ENCODE peak calls at places on chromosomes 1 and 21, in eight cellular contexts. U is fibroblast of pulmonary artery; G is cardiac fibroblast; K is CD4-positive, CD25-positive, alpha-beta regulatory T cell; S is uterus; I is SJSA1; O is HFF-Myc; M is left ventricle myocardium inferior. Q is an unnamed sample.

GRCh38 chr1:246117066-246117791 is 389.9 kb downstream of the SMYD3 start:
- DNase-seq in U (peak; percentile 72), G (peak; percentile 64), K (peak; percentile 56), S (no peak), I (peak; percentile 47), O (peak; percentile 31), M (no peak), Q (peak; percentile 77)

GRCh38 chr1:248810727-248811513 is 14.8 kb downstream of the SH3BP5L start:
- DNase-seq in U (peak; percentile 39), G (peak; percentile 58), K (no peak), S (no peak), I (no peak), O (no peak), M (peak; percentile 58), Q (no peak)

GRCh38 chr1:21490774-21491482 is 18.3 kb upstream of the ALPL start:
- DNase-seq in U (peak; percentile 70), G (peak; percentile 85), K (no peak), S (no peak), I (peak; percentile 64), O (peak; percentile 37), M (no peak), Q (no peak)

GRCh38 chr1:212566522-212567479 is 41.8 kb upstream of the ATF3 start:
- DNase-seq in U (peak; percentile 57), G (peak; percentile 63), K (peak; percentile 21), S (no peak), I (peak; percentile 74), O (peak; percentile 27), M (no peak), Q (peak; percentile 49)

GRCh38 chr1:152582647-152583046 is 2.3 kb upstream of the LCE3D start:
- DNase-seq in U (no peak), G (no peak), K (no peak), S (no peak), I (no peak), O (no peak), M (no peak), Q (no peak)

GRCh38 chr21:34020005-34020847 is 53.2 kb upstream of the MRPS6 start:
- DNase-seq in U (no peak), G (no peak), K (no peak), S (no peak), I (no peak), O (no peak), M (no peak), Q (no peak)

GRCh38 chr1:24986372-24986979 is 56.4 kb upstream of the RUNX3 start:
- DNase-seq in U (no peak), G (no peak), K (no peak), S (no peak), I (no peak), O (no peak), M (no peak), Q (no peak)

GRCh38 chr1:7313081-7313546 is 458.0 kb upstream of the VAMP3 start:
- DNase-seq in U (no peak), G (no peak), K (no peak), S (no peak), I (peak; percentile 26), O (no peak), M (no peak), Q (no peak)

GRCh38 chr1:224205438-224205840 is 22.4 kb downstream of the DEGS1 start:
- DNase-seq in U (peak; percentile 75), G (peak; percentile 83), K (no peak), S (no peak), I (peak; percentile 76), O (no peak), M (no peak), Q (no peak)

GRCh38 chr1:235327559-235328270 is at the start of gene ARID4B:
- DNase-seq in U (no peak), G (no peak), K (no peak), S (peak; percentile 82), I (peak; percentile 89), O (no peak), M (peak; percentile 78), Q (no peak)

GRCh38 chr1:235324296-235324695 is 3.7 kb downstream of the ARID4B start:
- DNase-seq in U (no peak), G (no peak), K (no peak), S (no peak), I (no peak), O (no peak), M (no peak), Q (no peak)

GRCh38 chr1:235326719-235327558 is 1.0 kb downstream of the ARID4B start:
- DNase-seq in U (peak; percentile 19), G (peak; percentile 36), K (peak; percentile 70), S (peak; percentile 21), I (peak; percentile 47), O (no peak), M (peak; percentile 34), Q (peak; percentile 57)

GRCh38 chr1:235325139-235325538 is 2.8 kb downstream of the ARID4B start:
- DNase-seq in U (no peak), G (no peak), K (no peak), S (no peak), I (no peak), O (no peak), M (no peak), Q (no peak)

GRCh38 chr1:235325854-235326253 is 2.1 kb downstream of the ARID4B start:
- DNase-seq in U (no peak), G (no peak), K (no peak), S (no peak), I (no peak), O (no peak), M (no peak), Q (no peak)
- H3K4me3 ChIP-seq in U (peak overlapping the region; percentile 94), G (peak overlapping the region; percentile 85), K (peak overlapping the region; percentile 97), S (peak overlapping the region; percentile 86), I (no peak overlapping the region), O (peak overlapping the region; percentile 97), M (peak overlapping the region; percentile 96), Q (peak overlapping the region; percentile 66)

GRCh38 chr1:179978199-179979079 is 23.8 kb downstream of the CEP350 start:
- DNase-seq in U (no peak), G (no peak), K (no peak), S (no peak), I (no peak), O (no peak), M (no peak), Q (no peak)
- H3K4me3 ChIP-seq in U (no peak overlapping the region), G (no peak overlapping the region), K (no peak overlapping the region), S (no peak overlapping the region), I (no peak overlapping the region), O (no peak overlapping the region), M (peak overlapping the region; percentile 9), Q (no peak overlapping the region)

DNA sequence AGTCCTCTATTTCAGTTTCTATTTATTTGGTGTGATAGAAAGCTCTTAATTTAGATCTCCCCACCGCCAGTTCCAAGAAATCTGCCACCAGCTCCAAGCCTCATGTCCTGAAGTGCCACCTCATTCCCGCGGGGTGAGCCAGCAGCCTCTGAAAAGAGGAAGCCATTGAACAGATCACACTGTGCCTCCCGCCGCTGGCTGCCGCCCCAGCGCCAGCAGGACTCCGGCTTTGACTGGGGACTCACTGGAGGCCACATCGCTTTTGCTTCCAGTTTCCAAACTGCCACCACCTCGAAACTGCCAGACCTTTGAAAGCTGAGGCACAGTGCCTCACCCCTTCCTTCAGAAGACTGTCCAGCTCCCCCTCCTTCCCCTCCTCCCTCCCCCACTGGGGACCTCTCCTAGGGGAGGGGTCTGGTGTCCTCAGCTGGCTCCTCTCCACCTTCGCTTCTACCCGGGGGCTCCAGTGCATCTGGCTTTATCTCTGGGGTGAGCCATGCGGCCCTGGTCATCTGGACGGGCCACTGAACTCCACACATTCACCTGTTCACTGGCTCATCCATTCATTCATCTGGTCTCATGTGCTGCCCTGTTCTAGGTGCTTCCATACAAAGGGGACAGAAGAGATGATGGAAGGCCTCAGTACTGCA is 59.0 kb downstream of the VPS26C start:
- DNase-seq in U (no peak), G (no peak), K (no peak), S (no peak), I (no peak), O (no peak), M (peak; percentile 79), Q (no peak)
- H3K4me3 ChIP-seq in U (no peak overlapping the region), G (no peak overlapping the region), K (no peak overlapping the region), S (no peak overlapping the region), I (no peak overlapping the region), O (no peak overlapping the region), M (peak overlapping the region; percentile 51), Q (no peak overlapping the region)

DNA sequence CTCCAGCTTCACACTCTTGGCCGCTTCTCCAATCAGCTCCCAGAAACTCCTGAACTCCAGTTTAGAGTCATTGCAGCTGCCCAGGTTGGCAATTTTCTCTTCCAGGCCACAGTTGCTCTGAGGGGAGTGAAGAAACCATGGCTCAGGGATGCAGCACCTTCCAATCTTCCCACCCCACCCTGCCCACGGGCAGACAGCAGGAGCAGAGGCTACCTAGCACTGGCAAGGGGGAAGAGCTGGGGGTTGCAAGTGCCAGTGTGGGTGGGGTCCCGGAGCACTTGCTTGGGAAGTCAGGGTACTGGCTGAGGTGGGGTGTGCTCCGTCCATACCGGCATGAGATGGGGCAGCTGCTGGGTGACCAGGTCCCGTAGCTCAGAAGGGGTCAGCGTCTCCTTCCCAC is 1.2 kb downstream of the S100A14 start:
- DNase-seq in U (no peak), G (no peak), K (no peak), S (no peak), I (no peak), O (no peak), M (no peak), Q (no peak)
- H3K4me3 ChIP-seq in U (no peak overlapping the region), G (no peak overlapping the region), K (no peak overlapping the region), S (no peak overlapping the region), I (no peak overlapping the region), O (no peak overlapping the region), M (no peak overlapping the region), Q (no peak overlapping the region)

GRCh38 chr1:202264300-202265075 is 70.9 kb downstream of the LGR6 start:
- DNase-seq in U (no peak), G (no peak), K (no peak), S (no peak), I (no peak), O (no peak), M (no peak), Q (no peak)

GRCh38 chr1:202266061-202266765 is 72.6 kb downstream of the LGR6 start:
- DNase-seq in U (no peak), G (no peak), K (no peak), S (no peak), I (no peak), O (no peak), M (no peak), Q (no peak)

GRCh38 chr1:202268817-202269216 is 72.9 kb downstream of the UBE2T start:
- DNase-seq in U (no peak), G (no peak), K (no peak), S (no peak), I (no peak), O (no peak), M (no peak), Q (no peak)

GRCh38 chr1:202270871-202271326 is 70.8 kb downstream of the UBE2T start:
- DNase-seq in U (no peak), G (no peak), K (no peak), S (no peak), I (no peak), O (no peak), M (no peak), Q (no peak)

DNA sequence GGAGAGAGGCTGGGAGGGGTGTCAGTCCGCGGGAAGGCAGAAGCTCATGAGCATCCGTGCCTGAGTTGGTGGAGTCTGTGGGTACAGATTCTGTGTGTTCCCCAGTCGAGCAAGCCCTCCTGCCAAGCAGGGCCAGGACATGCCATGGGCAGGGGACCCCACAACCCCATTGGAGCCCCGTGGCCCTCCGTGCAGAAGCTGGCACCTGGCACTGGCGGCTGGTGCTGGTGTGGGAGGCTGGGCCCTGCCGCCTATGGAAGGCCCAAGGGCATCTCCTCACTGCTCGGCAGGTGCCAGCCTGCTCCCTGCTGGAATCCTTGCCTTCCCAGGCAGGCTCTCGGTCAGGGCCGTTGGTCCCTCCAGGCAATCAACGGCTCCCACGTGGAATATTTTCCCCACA is 73.7 kb downstream of the UBE2T start:
- DNase-seq in U (no peak), G (no peak), K (no peak), S (no peak), I (no peak), O (no peak), M (no peak), Q (no peak)
- H3K4me3 ChIP-seq in U (no peak overlapping the region), G (no peak overlapping the region), K (no peak overlapping the region), S (no peak overlapping the region), I (no peak overlapping the region), O (no peak overlapping the region), M (no peak overlapping the region), Q (no peak overlapping the region)

Q was measured in CD8-positive, alpha-beta T cell.